ENCODE peak calls at places on chromosome 4, in seven cellular contexts. One of them, this sample, is unnamed.

GRCh38 chr4:165621983-165622382 is 243.2 kb downstream of the CPE start:
- DNase-seq in lower lobe of right lung: no peak
- DNase-seq in astrocyte: peak; percentile 20
- DNase-seq in right lobe of liver: no peak
- DNase-seq in A673: no peak
- DNase-seq in MM.1S: no peak
- DNase-seq in CD4-positive, alpha-beta memory T cell: no peak
- DNase-seq in this sample: no peak

GRCh38 chr4:1201851-1202525 is 29.6 kb upstream of the SPON2 start:
- DNase-seq in lower lobe of right lung: peak; percentile 68
- DNase-seq in astrocyte: peak; percentile 61
- DNase-seq in right lobe of liver: peak; percentile 57
- DNase-seq in A673: no peak
- DNase-seq in MM.1S: no peak
- DNase-seq in CD4-positive, alpha-beta memory T cell: peak; percentile 92
- DNase-seq in this sample: no peak

GRCh38 chr4:5409237-5409636 is 299.1 kb downstream of the EVC2 start:
- DNase-seq in lower lobe of right lung: no peak
- DNase-seq in astrocyte: peak; percentile 4
- DNase-seq in right lobe of liver: no peak
- DNase-seq in A673: no peak
- DNase-seq in MM.1S: no peak
- DNase-seq in CD4-positive, alpha-beta memory T cell: no peak
- DNase-seq in this sample: no peak

GRCh38 chr4:58261526-58261925 is 1151.3 kb upstream of the IGFBP7 start:
- DNase-seq in lower lobe of right lung: no peak
- DNase-seq in astrocyte: no peak
- DNase-seq in right lobe of liver: no peak
- DNase-seq in A673: no peak
- DNase-seq in MM.1S: no peak
- DNase-seq in CD4-positive, alpha-beta memory T cell: no peak
- DNase-seq in this sample: no peak

GRCh38 chr4:1775731-1776500 is 17.2 kb upstream of the FGFR3 start:
- DNase-seq in lower lobe of right lung: no peak
- DNase-seq in astrocyte: no peak
- DNase-seq in right lobe of liver: no peak
- DNase-seq in A673: no peak
- DNase-seq in MM.1S: no peak
- DNase-seq in CD4-positive, alpha-beta memory T cell: no peak
- DNase-seq in this sample: no peak

GRCh38 chr4:121551271-121551670 is 145.5 kb downstream of the ANXA5 start:
- DNase-seq in lower lobe of right lung: no peak
- DNase-seq in astrocyte: no peak
- DNase-seq in right lobe of liver: no peak
- DNase-seq in A673: no peak
- DNase-seq in MM.1S: no peak
- DNase-seq in CD4-positive, alpha-beta memory T cell: no peak
- DNase-seq in this sample: no peak

GRCh38 chr4:128311659-128312392 is 24.2 kb upstream of the PGRMC2 start:
- DNase-seq in lower lobe of right lung: no peak
- DNase-seq in astrocyte: no peak
- DNase-seq in right lobe of liver: no peak
- DNase-seq in A673: no peak
- DNase-seq in MM.1S: no peak
- DNase-seq in CD4-positive, alpha-beta memory T cell: no peak
- DNase-seq in this sample: no peak

GRCh38 chr4:111494971-111495370 is 650.3 kb upstream of the FAM241A start:
- DNase-seq in lower lobe of right lung: no peak
- DNase-seq in astrocyte: peak; percentile 72
- DNase-seq in right lobe of liver: no peak
- DNase-seq in A673: no peak
- DNase-seq in MM.1S: no peak
- DNase-seq in CD4-positive, alpha-beta memory T cell: no peak
- DNase-seq in this sample: no peak

GRCh38 chr4:175504316-175504715 is 307.7 kb downstream of the GPM6A start:
- DNase-seq in lower lobe of right lung: no peak
- DNase-seq in astrocyte: no peak
- DNase-seq in right lobe of liver: no peak
- DNase-seq in A673: no peak
- DNase-seq in MM.1S: no peak
- DNase-seq in CD4-positive, alpha-beta memory T cell: no peak
- DNase-seq in this sample: no peak

GRCh38 chr4:117400039-117400835 is 314.9 kb upstream of the TRAM1L1 start:
- DNase-seq in lower lobe of right lung: no peak
- DNase-seq in astrocyte: peak; percentile 89
- DNase-seq in right lobe of liver: no peak
- DNase-seq in A673: peak; percentile 11
- DNase-seq in MM.1S: no peak
- DNase-seq in CD4-positive, alpha-beta memory T cell: no peak
- DNase-seq in this sample: no peak

GRCh38 chr4:90495211-90495610 is 368.0 kb downstream of the CCSER1 start:
- DNase-seq in lower lobe of right lung: no peak
- DNase-seq in astrocyte: no peak
- DNase-seq in right lobe of liver: no peak
- DNase-seq in A673: no peak
- DNase-seq in MM.1S: no peak
- DNase-seq in CD4-positive, alpha-beta memory T cell: no peak
- DNase-seq in this sample: no peak

GRCh38 chr4:8039290-8039689 is 99.6 kb upstream of the AFAP1 start:
- DNase-seq in lower lobe of right lung: no peak
- DNase-seq in astrocyte: no peak
- DNase-seq in right lobe of liver: no peak
- DNase-seq in A673: peak; percentile 57
- DNase-seq in MM.1S: no peak
- DNase-seq in CD4-positive, alpha-beta memory T cell: no peak
- DNase-seq in this sample: no peak

GRCh38 chr4:168900080-168900479 is 110.0 kb downstream of the CBR4 start:
- DNase-seq in lower lobe of right lung: no peak
- DNase-seq in astrocyte: no peak
- DNase-seq in right lobe of liver: no peak
- DNase-seq in A673: no peak
- DNase-seq in MM.1S: no peak
- DNase-seq in CD4-positive, alpha-beta memory T cell: no peak
- DNase-seq in this sample: no peak

GRCh38 chr4:5257086-5257485 is 205.8 kb downstream of the STK32B start:
- DNase-seq in lower lobe of right lung: no peak
- DNase-seq in astrocyte: no peak
- DNase-seq in right lobe of liver: no peak
- DNase-seq in A673: no peak
- DNase-seq in MM.1S: no peak
- DNase-seq in CD4-positive, alpha-beta memory T cell: no peak
- DNase-seq in this sample: no peak

GRCh38 chr4:152953514-152953913 is 17.4 kb downstream of the FHDC1 start:
- DNase-seq in lower lobe of right lung: no peak
- DNase-seq in astrocyte: no peak
- DNase-seq in right lobe of liver: no peak
- DNase-seq in A673: no peak
- DNase-seq in MM.1S: no peak
- DNase-seq in CD4-positive, alpha-beta memory T cell: no peak
- DNase-seq in this sample: no peak

GRCh38 chr4:152951348-152951747 is 15.2 kb downstream of the FHDC1 start:
- DNase-seq in lower lobe of right lung: no peak
- DNase-seq in astrocyte: peak; percentile 52
- DNase-seq in right lobe of liver: no peak
- DNase-seq in A673: no peak
- DNase-seq in MM.1S: no peak
- DNase-seq in CD4-positive, alpha-beta memory T cell: no peak
- DNase-seq in this sample: no peak

GRCh38 chr4:152949930-152950329 is 13.8 kb downstream of the FHDC1 start:
- DNase-seq in lower lobe of right lung: no peak
- DNase-seq in astrocyte: no peak
- DNase-seq in right lobe of liver: no peak
- DNase-seq in A673: no peak
- DNase-seq in MM.1S: no peak
- DNase-seq in CD4-positive, alpha-beta memory T cell: no peak
- DNase-seq in this sample: no peak

GRCh38 chr4:152947311-152947710 is 11.2 kb downstream of the FHDC1 start:
- DNase-seq in lower lobe of right lung: no peak
- DNase-seq in astrocyte: no peak
- DNase-seq in right lobe of liver: no peak
- DNase-seq in A673: no peak
- DNase-seq in MM.1S: no peak
- DNase-seq in CD4-positive, alpha-beta memory T cell: no peak
- DNase-seq in this sample: no peak

DNA sequence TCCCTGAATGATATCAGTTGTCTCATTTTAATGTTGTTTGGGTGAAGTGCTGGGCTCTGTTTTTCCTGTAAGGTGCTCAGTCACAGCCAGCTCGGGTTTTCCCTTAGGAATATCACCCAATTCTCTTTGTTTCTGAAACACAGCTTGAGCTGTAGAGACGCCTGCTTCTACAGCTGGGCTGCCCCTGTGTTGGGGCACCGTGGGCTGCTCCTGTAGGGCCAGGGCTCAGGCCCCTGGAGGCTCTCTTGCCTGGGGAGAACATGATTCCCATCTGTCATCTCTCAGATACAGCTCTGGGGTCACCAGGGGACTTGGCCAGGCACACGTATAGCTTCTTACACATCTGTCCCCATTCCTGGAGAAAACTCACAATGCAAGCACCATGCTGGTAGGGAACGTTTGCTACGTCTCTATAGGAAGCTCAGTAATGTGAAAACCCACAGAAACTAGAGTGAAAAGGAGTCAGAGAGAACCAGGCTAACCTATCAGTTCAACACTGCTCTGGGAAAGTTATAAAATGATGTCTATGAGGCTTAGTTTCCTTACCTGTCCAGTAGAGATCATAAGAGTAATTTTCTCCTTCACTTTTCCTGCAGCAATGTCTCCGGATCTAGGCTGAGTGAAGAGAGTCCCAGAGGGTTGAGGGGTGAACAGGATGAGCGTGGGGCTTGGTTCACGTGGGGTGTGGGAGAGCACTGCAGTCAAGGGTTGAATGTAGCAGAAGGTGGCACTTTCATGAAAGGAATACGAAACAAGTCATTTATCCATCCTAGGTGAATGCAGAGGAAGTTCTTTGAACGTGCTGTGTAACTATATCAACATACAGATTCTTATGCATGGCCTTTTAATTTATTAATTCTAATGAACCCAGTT is 14.5 kb downstream of the FHDC1 start:
- DNase-seq in lower lobe of right lung: no peak
- DNase-seq in astrocyte: no peak
- DNase-seq in right lobe of liver: no peak
- DNase-seq in A673: no peak
- DNase-seq in MM.1S: no peak
- DNase-seq in CD4-positive, alpha-beta memory T cell: no peak
- DNase-seq in this sample: no peak
- H3K27ac ChIP-seq in lower lobe of right lung: no peak overlapping the region
- H3K27ac ChIP-seq in astrocyte: no peak overlapping the region
- H3K27ac ChIP-seq in right lobe of liver: no peak overlapping the region
- H3K27ac ChIP-seq in A673: no peak overlapping the region
- H3K27ac ChIP-seq in MM.1S: no peak overlapping the region
- H3K27ac ChIP-seq in CD4-positive, alpha-beta memory T cell: no peak overlapping the region
- H3K27ac ChIP-seq in this sample: no peak overlapping the region

DNA sequence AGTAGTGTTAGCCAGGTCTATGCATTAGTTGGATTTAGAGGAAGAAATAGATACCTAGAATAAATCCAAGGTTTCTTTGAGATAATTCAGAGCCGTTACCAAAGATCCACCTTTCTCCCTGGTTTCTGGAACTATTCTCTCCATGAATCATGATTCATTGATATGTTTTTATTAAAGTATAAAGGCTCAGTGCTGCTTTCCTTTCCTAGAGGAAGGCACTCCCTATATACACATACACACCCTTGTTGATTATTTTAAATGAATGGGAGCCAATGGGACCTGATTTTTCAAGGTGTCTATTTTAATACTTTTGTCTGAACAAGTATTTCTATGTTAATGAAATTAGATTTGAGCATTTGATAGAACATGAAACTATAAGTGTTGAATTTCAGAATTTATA is 146.8 kb upstream of the SPRY1 start:
- DNase-seq in lower lobe of right lung: no peak
- DNase-seq in astrocyte: no peak
- DNase-seq in right lobe of liver: no peak
- DNase-seq in A673: no peak
- DNase-seq in MM.1S: no peak
- DNase-seq in CD4-positive, alpha-beta memory T cell: no peak
- DNase-seq in this sample: no peak
- H3K4me1 ChIP-seq in lower lobe of right lung: peaks cover 34% of the 10 kb centered on the region
- H3K4me1 ChIP-seq in astrocyte: no peaks in the 10 kb centered on the region
- H3K4me1 ChIP-seq in right lobe of liver: no peaks in the 10 kb centered on the region
- H3K4me1 ChIP-seq in A673: peaks cover 25% of the 10 kb centered on the region
- H3K4me1 ChIP-seq in MM.1S: no peaks in the 10 kb centered on the region
- H3K4me1 ChIP-seq in CD4-positive, alpha-beta memory T cell: no peaks in the 10 kb centered on the region
- H3K4me1 ChIP-seq in this sample: peaks cover 14% of the 10 kb centered on the region

DNA sequence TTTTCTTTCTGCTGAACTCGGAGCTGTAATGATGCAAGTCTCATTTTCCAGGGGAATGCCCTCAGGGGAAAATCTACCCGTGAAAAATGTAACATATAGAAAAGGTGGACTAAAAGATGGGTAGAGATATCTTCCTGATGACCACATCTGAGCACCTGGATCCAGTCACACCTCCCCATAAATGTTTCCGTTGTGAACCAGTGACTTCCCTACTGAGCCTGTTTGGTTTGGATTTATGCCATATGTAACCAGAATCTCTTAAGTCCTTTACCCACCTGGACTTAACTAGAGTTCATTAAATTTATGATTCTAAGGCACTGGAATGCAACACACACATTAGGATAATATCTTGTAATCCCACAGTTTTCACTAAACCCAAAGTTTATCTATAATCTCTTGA is 171.1 kb downstream of the ZNF330 start:
- DNase-seq in lower lobe of right lung: no peak
- DNase-seq in astrocyte: peak; percentile 68
- DNase-seq in right lobe of liver: no peak
- DNase-seq in A673: no peak
- DNase-seq in MM.1S: no peak
- DNase-seq in CD4-positive, alpha-beta memory T cell: no peak
- DNase-seq in this sample: no peak
- H3K27ac ChIP-seq in lower lobe of right lung: no peak overlapping the region
- H3K27ac ChIP-seq in astrocyte: no peak overlapping the region
- H3K27ac ChIP-seq in right lobe of liver: no peak overlapping the region
- H3K27ac ChIP-seq in A673: no peak overlapping the region
- H3K27ac ChIP-seq in MM.1S: no peak overlapping the region
- H3K27ac ChIP-seq in CD4-positive, alpha-beta memory T cell: no peak overlapping the region
- H3K27ac ChIP-seq in this sample: no peak overlapping the region

GRCh38 chr4:41430796-41431195 is 107.2 kb upstream of the LIMCH1 start:
- DNase-seq in lower lobe of right lung: no peak
- DNase-seq in astrocyte: peak; percentile 6
- DNase-seq in right lobe of liver: no peak
- DNase-seq in A673: no peak
- DNase-seq in MM.1S: no peak
- DNase-seq in CD4-positive, alpha-beta memory T cell: no peak
- DNase-seq in this sample: no peak

GRCh38 chr4:41432219-41432618 is 105.7 kb upstream of the LIMCH1 start:
- DNase-seq in lower lobe of right lung: no peak
- DNase-seq in astrocyte: no peak
- DNase-seq in right lobe of liver: no peak
- DNase-seq in A673: no peak
- DNase-seq in MM.1S: no peak
- DNase-seq in CD4-positive, alpha-beta memory T cell: no peak
- DNase-seq in this sample: no peak

GRCh38 chr4:41435509-41435908 is 102.4 kb upstream of the LIMCH1 start:
- DNase-seq in lower lobe of right lung: no peak
- DNase-seq in astrocyte: no peak
- DNase-seq in right lobe of liver: no peak
- DNase-seq in A673: no peak
- DNase-seq in MM.1S: no peak
- DNase-seq in CD4-positive, alpha-beta memory T cell: no peak
- DNase-seq in this sample: no peak

GRCh38 chr4:41433361-41433760 is 104.6 kb upstream of the LIMCH1 start:
- DNase-seq in lower lobe of right lung: no peak
- DNase-seq in astrocyte: no peak
- DNase-seq in right lobe of liver: no peak
- DNase-seq in A673: no peak
- DNase-seq in MM.1S: no peak
- DNase-seq in CD4-positive, alpha-beta memory T cell: no peak
- DNase-seq in this sample: no peak

GRCh38 chr4:41432889-41433288 is 105.1 kb upstream of the LIMCH1 start:
- DNase-seq in lower lobe of right lung: no peak
- DNase-seq in astrocyte: peak; percentile 94
- DNase-seq in right lobe of liver: no peak
- DNase-seq in A673: peak; percentile 82
- DNase-seq in MM.1S: no peak
- DNase-seq in CD4-positive, alpha-beta memory T cell: no peak
- DNase-seq in this sample: no peak
- H3K4me1 ChIP-seq in lower lobe of right lung: peaks cover 76% of the 10 kb centered on the region
- H3K4me1 ChIP-seq in astrocyte: peaks cover 7% of the 10 kb centered on the region
- H3K4me1 ChIP-seq in right lobe of liver: no peaks in the 10 kb centered on the region
- H3K4me1 ChIP-seq in A673: peaks cover 33% of the 10 kb centered on the region
- H3K4me1 ChIP-seq in MM.1S: peaks cover 3% of the 10 kb centered on the region
- H3K4me1 ChIP-seq in CD4-positive, alpha-beta memory T cell: no peaks in the 10 kb centered on the region
- H3K4me1 ChIP-seq in this sample: peaks cover 89% of the 10 kb centered on the region